ENCODE peak calls at places on chromosomes 13 and 19, in seven cellular contexts. U, O, W, C, L, P and R are unnamed samples.

GRCh38 chr13:47594833-47595232 is 406.2 kb downstream of the SUCLA2 start:
- DNase-seq in U (no peak), O (no peak), W (no peak), C (peak; percentile 4), L (no peak), P (no peak), R (no peak)

GRCh38 chr19:17496337-17496997 is 15.0 kb upstream of the PGLS start:
- DNase-seq in U (peak; percentile 71), O (peak; percentile 95), W (peak; percentile 81), C (peak; percentile 90), L (peak; percentile 63), P (peak; percentile 91), R (peak; percentile 58)

GRCh38 chr13:109166807-109167206 is 537.4 kb downstream of the MYO16 start:
- DNase-seq in U (no peak), O (no peak), W (no peak), C (no peak), L (no peak), P (no peak), R (no peak)

GRCh38 chr13:42214445-42214844 is 57.5 kb upstream of the AKAP11 start:
- DNase-seq in U (no peak), O (no peak), W (no peak), C (no peak), L (no peak), P (no peak), R (no peak)

GRCh38 chr13:97028441-97029299 is 34.4 kb upstream of the OXGR1 start:
- DNase-seq in U (peak; percentile 42), O (peak; percentile 79), W (peak; percentile 9), C (peak; percentile 37), L (no peak), P (peak; percentile 69), R (peak; percentile 35)

GRCh38 chr13:80341098-80341701 is at the start of gene SPRY2:
- DNase-seq in U (peak; percentile 68), O (peak; percentile 85), W (peak; percentile 94), C (peak; percentile 89), L (no peak), P (peak; percentile 92), R (peak; percentile 74)

GRCh38 chr13:21118180-21118579 is 56.8 kb upstream of the LATS2 start:
- DNase-seq in U (no peak), O (no peak), W (no peak), C (no peak), L (no peak), P (no peak), R (no peak)

GRCh38 chr19:55474269-55475265 is 1.9 kb upstream of the ZNF628 start:
- DNase-seq in U (no peak), O (no peak), W (no peak), C (no peak), L (no peak), P (no peak), R (no peak)

GRCh38 chr13:85265296-85265695 is 533.9 kb downstream of the SLITRK6 start:
- DNase-seq in U (no peak), O (no peak), W (no peak), C (no peak), L (no peak), P (no peak), R (no peak)
- TF ChIP-seq SIN3A in U (no peak), O (no peak), W (no peak), C (no peak), L (no peak), P (no peak), R (no peak)

DNA sequence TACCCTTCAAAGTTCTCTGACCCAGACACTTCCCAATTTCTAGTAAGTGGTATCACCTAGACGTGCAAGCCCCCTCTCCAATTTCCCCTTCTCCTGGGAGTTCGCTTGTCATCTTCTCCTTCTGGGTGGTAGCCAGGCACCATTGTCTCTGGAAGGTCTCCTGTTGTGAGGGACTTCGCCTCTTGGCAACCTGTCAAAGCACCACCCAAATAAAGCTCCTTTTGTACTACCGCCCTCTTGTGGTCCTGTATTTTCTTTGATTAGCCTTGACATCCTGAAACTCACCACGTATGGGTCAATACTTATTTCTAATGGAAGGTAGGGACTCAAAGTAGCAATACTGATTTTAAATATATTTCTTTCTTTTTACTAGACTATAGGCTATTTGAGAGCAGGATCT is 8.2 kb downstream of the GPC5 start:
- DNase-seq in U (peak; percentile 45), O (peak; percentile 63), W (peak; percentile 79), C (peak; percentile 93), L (no peak), P (peak; percentile 21), R (peak; percentile 4)
- TF ChIP-seq SIN3A in U (no peak), O (no peak), W (no peak), C (no peak), L (no peak), P (no peak), R (no peak)

GRCh38 chr19:7349231-7349591 is 474 bp downstream of the ARHGEF18 start:
- DNase-seq in U (no peak), O (no peak), W (no peak), C (no peak), L (no peak), P (no peak), R (no peak)
- TF ChIP-seq SIN3A in U (no peak), O (no peak), W (no peak), C (no peak), L (no peak), P (no peak), R (no peak)

GRCh38 chr19:31908486-31909255 is 436.7 kb upstream of the ZNF507 start:
- DNase-seq in U (no peak), O (no peak), W (no peak), C (no peak), L (no peak), P (no peak), R (no peak)

GRCh38 chr19:31911577-31911976 is 433.8 kb upstream of the ZNF507 start:
- DNase-seq in U (no peak), O (no peak), W (no peak), C (no peak), L (no peak), P (no peak), R (no peak)

DNA sequence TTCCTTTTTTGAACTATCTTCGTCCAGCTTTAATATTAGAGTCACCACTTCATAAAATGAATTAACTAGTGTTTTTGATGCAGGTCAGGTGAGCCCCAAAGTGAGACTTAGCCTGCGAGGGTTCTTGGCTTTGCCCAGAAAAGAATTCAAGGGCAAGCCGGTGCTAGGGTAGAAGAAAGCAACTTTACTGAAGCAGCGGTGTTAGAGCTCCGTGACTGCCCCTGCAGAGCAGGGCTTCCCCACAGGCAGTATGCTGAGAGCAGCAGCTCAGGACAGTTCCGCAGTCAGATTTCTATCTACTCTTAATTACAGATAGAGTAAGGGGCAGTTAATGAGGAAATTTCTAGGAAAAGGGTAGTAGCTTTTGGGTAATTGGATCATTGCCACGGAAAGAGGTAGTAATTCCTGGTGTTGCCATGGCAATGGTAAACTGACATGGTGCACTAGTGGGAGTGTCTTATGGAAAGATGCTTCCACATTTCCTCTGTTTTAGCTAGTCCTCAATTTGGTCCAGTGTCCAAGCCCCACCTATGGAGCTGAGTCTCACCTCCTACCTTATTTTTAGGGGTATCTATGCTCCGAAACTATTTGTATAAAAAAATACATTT is 432.2 kb upstream of the ZNF507 start:
- DNase-seq in U (no peak), O (no peak), W (no peak), C (no peak), L (no peak), P (no peak), R (no peak)
- TF ChIP-seq SIN3A in U (no peak), O (no peak), W (no peak), C (no peak), L (no peak), P (no peak), R (no peak)

DNA sequence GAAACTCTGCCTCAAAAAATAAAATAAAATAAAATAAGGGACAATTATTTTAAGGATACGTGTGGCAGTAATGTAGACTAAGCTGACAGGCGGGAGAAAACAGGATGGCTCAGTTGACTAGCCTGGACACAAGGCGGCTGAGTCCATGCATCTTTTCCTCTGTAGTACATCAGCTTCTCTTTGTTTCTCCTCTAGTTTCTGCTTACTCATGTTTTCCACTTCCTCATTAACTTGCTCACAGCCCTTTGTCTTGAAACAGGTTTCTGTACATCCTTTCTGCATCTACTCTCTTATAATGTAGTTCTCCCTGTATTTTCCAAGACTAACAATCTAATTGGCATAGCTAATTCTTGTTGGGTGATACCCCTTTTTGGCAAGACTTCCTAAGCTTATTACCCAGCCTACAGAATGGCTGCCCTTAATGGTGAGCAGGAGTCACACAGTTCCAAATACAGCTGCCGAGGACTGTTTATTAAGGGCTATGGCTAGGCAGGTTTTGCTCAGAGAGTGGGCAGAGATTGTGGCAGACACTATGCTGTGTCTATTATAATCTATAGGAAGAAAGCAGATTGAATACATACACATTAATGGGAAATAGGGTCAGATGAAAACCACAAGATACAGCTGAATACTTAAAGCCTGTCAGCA is 58.7 kb upstream of the KLF5 start:
- DNase-seq in U (peak; percentile 26), O (no peak), W (no peak), C (peak; percentile 3), L (peak; percentile 21), P (no peak), R (no peak)
- TF ChIP-seq SIN3A in U (no peak), O (no peak), W (no peak), C (no peak), L (no peak), P (no peak), R (no peak)